ENCODE peak calls at places on chromosomes 6 and 20, in four cellular contexts. J is SK-N-SH, F is HepG2, X is GM12878. Z is an unnamed sample.

GRCh38 chr20:290081-290831 is at the start of gene C20orf96:
- DNase-seq in J (peak), F (peak), X (peak), Z (peak)

GRCh38 chr6:162785632-162786242 is 58.0 kb downstream of the PACRG start:
- DNase-seq in F (peak), J (no peak), X (no peak), Z (no peak)

GRCh38 chr6:116624036-116624805 is 7.9 kb downstream of the RSPH4A start:
- DNase-seq in J (no peak), X (no peak), F (peak), Z (no peak)

GRCh38 chr20:61560361-61560853 is 308.3 kb downstream of the CDH4 start:
- DNase-seq in F (no peak), X (no peak), J (no peak), Z (peak)

GRCh38 chr6:118216751-118217150 is 309.7 kb downstream of the SLC35F1 start:
- DNase-seq in J (no peak), X (no peak), F (no peak), Z (no peak)

GRCh38 chr20:43508106-43508505 is 609 bp downstream of the L3MBTL1 start:
- DNase-seq in F (no peak), X (no peak), J (peak), Z (no peak)

GRCh38 chr6:73340048-73340447 is 14.0 kb downstream of the DPPA5 start:
- DNase-seq in J (no peak), X (no peak), F (no peak), Z (no peak)

GRCh38 chr6:5389086-5389745 is 127.9 kb downstream of the FARS2 start:
- DNase-seq in X (no peak), J (no peak), F (no peak), Z (no peak)

GRCh38 chr6:138654715-138655634 is 118.6 kb upstream of the CCDC28A start:
- DNase-seq in J (no peak), X (peak), F (no peak), Z (no peak)

GRCh38 chr6:37171141-37171969 is 1.4 kb downstream of the PIM1 start:
- DNase-seq in J (peak), X (no peak), F (no peak), Z (no peak)

GRCh38 chr6:158475344-158476302 is 84.3 kb upstream of the TMEM181 start:
- DNase-seq in X (peak), J (no peak), F (no peak), Z (peak)

GRCh38 chr20:17654649-17655285 is 27.3 kb downstream of the RRBP1 start:
- DNase-seq in X (no peak), F (peak), J (peak), Z (no peak)

GRCh38 chr6:155155787-155156447 is 107.9 kb upstream of the CLDN20 start:
- DNase-seq in F (peak), J (no peak), X (no peak), Z (no peak)

GRCh38 chr6:3773696-3774298 is 22.3 kb upstream of the PXDC1 start:
- DNase-seq in J (no peak), X (no peak), F (no peak), Z (no peak)

GRCh38 chr20:56720620-56721213 is 91.6 kb downstream of the TFAP2C start:
- DNase-seq in F (no peak), J (no peak), X (no peak), Z (no peak)

GRCh38 chr20:25195962-25196700 is 619 bp downstream of the ENTPD6 start:
- DNase-seq in X (no peak), F (peak), J (no peak), Z (peak)

GRCh38 chr6:126033696-126034095 is 47.4 kb downstream of the TRMT11 start:
- DNase-seq in X (no peak), J (peak), F (peak), Z (peak)

GRCh38 chr6:93300661-93301060 is 118.7 kb downstream of the EPHA7 start:
- DNase-seq in F (no peak), J (no peak), X (no peak), Z (no peak)

GRCh38 chr6:81612136-81612535 is 140.3 kb downstream of the TENT5A start:
- DNase-seq in J (no peak), F (no peak), X (no peak), Z (no peak)

GRCh38 chr6:43060034-43060754 is 763 bp downstream of the KLC4 start:
- DNase-seq in F (peak), J (no peak), X (no peak), Z (peak)

DNA sequence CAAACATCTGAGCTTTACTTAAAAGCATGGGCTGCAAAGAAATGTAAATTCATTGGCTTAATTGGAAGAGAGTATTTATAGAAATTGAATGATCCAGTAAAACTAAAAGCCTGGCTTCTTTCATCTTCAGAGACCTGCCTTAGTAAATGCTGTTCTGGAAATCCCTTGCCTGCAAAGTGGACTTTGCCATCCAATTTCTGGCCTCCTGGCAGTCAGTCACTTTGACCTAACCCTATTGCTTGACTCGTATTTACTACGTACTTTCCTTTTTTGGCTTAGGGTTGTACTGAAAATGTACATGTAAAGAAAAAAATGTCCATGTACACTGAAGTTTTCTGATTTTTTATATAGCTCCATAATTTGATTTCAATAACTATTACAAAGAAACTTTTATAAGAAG is 47.1 kb downstream of the E2F3 start:
- DNase-seq in J (no peak), F (peak), X (no peak), Z (no peak)
- TF ChIP-seq REST in J (no peak), F (no peak), X (no peak), Z (no peak)

GRCh38 chr20:35240914-35241293 is 14.4 kb downstream of the MMP24 start:
- DNase-seq in F (no peak), J (no peak), X (no peak), Z (no peak)
- TF ChIP-seq PBX3 in F (no peak), J (no peak), X (no peak), Z (no peak)

GRCh38 chr6:67886840-67887292 is 748.2 kb upstream of the ADGRB3 start:
- DNase-seq in X (no peak), J (no peak), F (no peak), Z (no peak)
- TF ChIP-seq REST in X (no peak), J (no peak), F (no peak), Z (no peak)

GRCh38 chr6:111722220-111722731 is 116.6 kb upstream of the TRAF3IP2 start:
- DNase-seq in X (no peak), J (no peak), F (no peak), Z (no peak)
- TF ChIP-seq PBX3 in X (no peak), J (no peak), F (no peak), Z (no peak)

Z was measured in A549.